ENCODE peak calls at places on chromosomes 13 and 19, in six cellular contexts. One of them, this sample, is unnamed.

GRCh38 chr13:72313546-72313945 is 413.9 kb downstream of the MZT1 start:
- DNase-seq in upper lobe of left lung: no peak
- DNase-seq in HepG2: no peak
- DNase-seq in suprapubic skin: no peak
- DNase-seq in esophagus muscularis mucosa: no peak
- DNase-seq in tibial nerve: no peak
- DNase-seq in this sample: no peak

GRCh38 chr19:11659612-11660011 is 62.3 kb downstream of the ZNF627 start:
- DNase-seq in HepG2: peak
- DNase-seq in esophagus muscularis mucosa: no peak
- DNase-seq in upper lobe of left lung: no peak
- DNase-seq in suprapubic skin: no peak
- DNase-seq in tibial nerve: no peak
- DNase-seq in this sample: no peak

GRCh38 chr13:50365683-50366391 is 350.6 kb downstream of the KCNRG start:
- DNase-seq in HepG2: peak
- DNase-seq in upper lobe of left lung: no peak
- DNase-seq in suprapubic skin: no peak
- DNase-seq in esophagus muscularis mucosa: peak
- DNase-seq in tibial nerve: no peak
- DNase-seq in this sample: no peak

GRCh38 chr13:44396963-44397580 is 23.4 kb downstream of the SERP2 start:
- DNase-seq in upper lobe of left lung: no peak
- DNase-seq in suprapubic skin: no peak
- DNase-seq in esophagus muscularis mucosa: no peak
- DNase-seq in tibial nerve: no peak
- DNase-seq in HepG2: no peak
- DNase-seq in this sample: peak

GRCh38 chr19:38318595-38319142 is 976 bp upstream of the KCNK6 start:
- DNase-seq in HepG2: no peak
- DNase-seq in upper lobe of left lung: no peak
- DNase-seq in esophagus muscularis mucosa: no peak
- DNase-seq in suprapubic skin: no peak
- DNase-seq in tibial nerve: no peak
- DNase-seq in this sample: peak

GRCh38 chr13:106919093-106919492 is 351.2 kb upstream of the ARGLU1 start:
- DNase-seq in upper lobe of left lung: no peak
- DNase-seq in tibial nerve: no peak
- DNase-seq in esophagus muscularis mucosa: no peak
- DNase-seq in suprapubic skin: no peak
- DNase-seq in HepG2: no peak
- DNase-seq in this sample: no peak

GRCh38 chr19:19548915-19549537 is 11.0 kb downstream of the CILP2 start:
- DNase-seq in HepG2: no peak
- DNase-seq in suprapubic skin: no peak
- DNase-seq in upper lobe of left lung: no peak
- DNase-seq in tibial nerve: no peak
- DNase-seq in esophagus muscularis mucosa: no peak
- DNase-seq in this sample: no peak

GRCh38 chr19:32676895-32677359 is 1.3 kb downstream of the RGS9BP start:
- DNase-seq in upper lobe of left lung: no peak
- DNase-seq in esophagus muscularis mucosa: no peak
- DNase-seq in tibial nerve: no peak
- DNase-seq in suprapubic skin: no peak
- DNase-seq in HepG2: no peak
- DNase-seq in this sample: no peak

GRCh38 chr19:55149078-55150003 is at the start of gene TNNT1:
- DNase-seq in suprapubic skin: no peak
- DNase-seq in upper lobe of left lung: peak
- DNase-seq in esophagus muscularis mucosa: no peak
- DNase-seq in tibial nerve: no peak
- DNase-seq in HepG2: no peak
- DNase-seq in this sample: no peak

GRCh38 chr13:89923731-89924130 is 1423.8 kb upstream of the MIR17HG start:
- DNase-seq in tibial nerve: no peak
- DNase-seq in upper lobe of left lung: no peak
- DNase-seq in HepG2: no peak
- DNase-seq in esophagus muscularis mucosa: no peak
- DNase-seq in suprapubic skin: no peak
- DNase-seq in this sample: no peak

GRCh38 chr13:79593611-79594275 is 112.8 kb downstream of the NDFIP2 start:
- DNase-seq in upper lobe of left lung: no peak
- DNase-seq in tibial nerve: no peak
- DNase-seq in HepG2: no peak
- DNase-seq in suprapubic skin: no peak
- DNase-seq in esophagus muscularis mucosa: no peak
- DNase-seq in this sample: no peak

GRCh38 chr19:31548941-31549340 is 199.7 kb upstream of the TSHZ3 start:
- DNase-seq in tibial nerve: no peak
- DNase-seq in HepG2: no peak
- DNase-seq in upper lobe of left lung: no peak
- DNase-seq in esophagus muscularis mucosa: no peak
- DNase-seq in suprapubic skin: no peak
- DNase-seq in this sample: no peak

GRCh38 chr13:28637714-28638355 is 21.1 kb upstream of the POMP start:
- DNase-seq in upper lobe of left lung: no peak
- DNase-seq in suprapubic skin: no peak
- DNase-seq in HepG2: peak
- DNase-seq in tibial nerve: peak
- DNase-seq in esophagus muscularis mucosa: no peak
- DNase-seq in this sample: no peak

GRCh38 chr13:82772802-82773201 is 1109.5 kb downstream of the SLITRK1 start:
- DNase-seq in esophagus muscularis mucosa: no peak
- DNase-seq in suprapubic skin: no peak
- DNase-seq in upper lobe of left lung: no peak
- DNase-seq in HepG2: no peak
- DNase-seq in tibial nerve: no peak
- DNase-seq in this sample: no peak

GRCh38 chr19:40762754-40763153 is 11.8 kb downstream of the SNRPA start:
- DNase-seq in HepG2: no peak
- DNase-seq in upper lobe of left lung: no peak
- DNase-seq in esophagus muscularis mucosa: no peak
- DNase-seq in suprapubic skin: no peak
- DNase-seq in tibial nerve: no peak
- DNase-seq in this sample: no peak

GRCh38 chr13:101916758-101917474 is 464.4 kb downstream of the ITGBL1 start:
- DNase-seq in suprapubic skin: no peak
- DNase-seq in upper lobe of left lung: peak
- DNase-seq in HepG2: no peak
- DNase-seq in tibial nerve: no peak
- DNase-seq in esophagus muscularis mucosa: no peak
- DNase-seq in this sample: no peak

GRCh38 chr13:30654430-30654829 is 36.7 kb downstream of the USPL1 start:
- DNase-seq in suprapubic skin: no peak
- DNase-seq in esophagus muscularis mucosa: no peak
- DNase-seq in HepG2: no peak
- DNase-seq in tibial nerve: no peak
- DNase-seq in upper lobe of left lung: no peak
- DNase-seq in this sample: no peak

GRCh38 chr13:40982772-40983171 is 36.3 kb downstream of the ELF1 start:
- DNase-seq in HepG2: no peak
- DNase-seq in suprapubic skin: no peak
- DNase-seq in esophagus muscularis mucosa: no peak
- DNase-seq in upper lobe of left lung: no peak
- DNase-seq in tibial nerve: peak
- DNase-seq in this sample: no peak

GRCh38 chr19:46678110-46678732 is 17.2 kb upstream of the DACT3 start:
- DNase-seq in HepG2: no peak
- DNase-seq in tibial nerve: no peak
- DNase-seq in esophagus muscularis mucosa: no peak
- DNase-seq in upper lobe of left lung: peak
- DNase-seq in suprapubic skin: no peak
- DNase-seq in this sample: no peak

GRCh38 chr19:34217952-34218817 is 36.2 kb upstream of the GARRE1 start:
- DNase-seq in HepG2: no peak
- DNase-seq in esophagus muscularis mucosa: no peak
- DNase-seq in suprapubic skin: no peak
- DNase-seq in upper lobe of left lung: no peak
- DNase-seq in tibial nerve: peak
- DNase-seq in this sample: no peak

GRCh38 chr19:56837492-56837891 is 3.0 kb downstream of the PEG3 start:
- DNase-seq in HepG2: peak
- DNase-seq in esophagus muscularis mucosa: no peak
- DNase-seq in tibial nerve: peak
- DNase-seq in upper lobe of left lung: peak
- DNase-seq in suprapubic skin: peak
- DNase-seq in this sample: peak

GRCh38 chr19:7992575-7992974 is 12.9 kb downstream of the ELAVL1 start:
- DNase-seq in esophagus muscularis mucosa: no peak
- DNase-seq in tibial nerve: no peak
- DNase-seq in suprapubic skin: no peak
- DNase-seq in upper lobe of left lung: no peak
- DNase-seq in HepG2: no peak
- DNase-seq in this sample: no peak

GRCh38 chr19:1315470-1316166 is 29.9 kb downstream of the EFNA2 start:
- DNase-seq in esophagus muscularis mucosa: no peak
- DNase-seq in upper lobe of left lung: peak
- DNase-seq in HepG2: no peak
- DNase-seq in tibial nerve: no peak
- DNase-seq in suprapubic skin: no peak
- DNase-seq in this sample: peak

GRCh38 chr13:30276178-30276577 is 31.2 kb downstream of the KATNAL1 start:
- DNase-seq in upper lobe of left lung: no peak
- DNase-seq in tibial nerve: no peak
- DNase-seq in suprapubic skin: no peak
- DNase-seq in esophagus muscularis mucosa: no peak
- DNase-seq in HepG2: no peak
- DNase-seq in this sample: no peak

GRCh38 chr19:57350877-57351805 is at the start of gene ZNF304:
- DNase-seq in esophagus muscularis mucosa: peak
- DNase-seq in HepG2: peak
- DNase-seq in tibial nerve: peak
- DNase-seq in upper lobe of left lung: peak
- DNase-seq in suprapubic skin: peak
- DNase-seq in this sample: peak

GRCh38 chr13:37226966-37227365 is 121.5 kb upstream of the CSNK1A1L start:
- DNase-seq in tibial nerve: no peak
- DNase-seq in suprapubic skin: no peak
- DNase-seq in esophagus muscularis mucosa: no peak
- DNase-seq in upper lobe of left lung: no peak
- DNase-seq in HepG2: no peak
- DNase-seq in this sample: no peak

GRCh38 chr19:6516659-6517291 is 14.1 kb upstream of the TNFSF9 start:
- DNase-seq in suprapubic skin: peak
- DNase-seq in esophagus muscularis mucosa: peak
- DNase-seq in HepG2: peak
- DNase-seq in upper lobe of left lung: peak
- DNase-seq in tibial nerve: peak
- DNase-seq in this sample: peak

GRCh38 chr19:3333662-3334061 is 32.7 kb upstream of the NFIC start:
- DNase-seq in upper lobe of left lung: no peak
- DNase-seq in esophagus muscularis mucosa: no peak
- DNase-seq in suprapubic skin: no peak
- DNase-seq in tibial nerve: no peak
- DNase-seq in HepG2: no peak
- DNase-seq in this sample: no peak

GRCh38 chr19:3333020-3333583 is 33.3 kb upstream of the NFIC start:
- DNase-seq in tibial nerve: no peak
- DNase-seq in HepG2: no peak
- DNase-seq in upper lobe of left lung: no peak
- DNase-seq in suprapubic skin: no peak
- DNase-seq in esophagus muscularis mucosa: no peak
- DNase-seq in this sample: no peak

GRCh38 chr19:3336680-3337523 is 29.5 kb upstream of the NFIC start:
- DNase-seq in HepG2: peak
- DNase-seq in upper lobe of left lung: peak
- DNase-seq in tibial nerve: peak
- DNase-seq in suprapubic skin: peak
- DNase-seq in esophagus muscularis mucosa: peak
- DNase-seq in this sample: peak

GRCh38 chr19:3336351-3336679 is 30.1 kb upstream of the NFIC start:
- DNase-seq in upper lobe of left lung: no peak
- DNase-seq in suprapubic skin: no peak
- DNase-seq in tibial nerve: no peak
- DNase-seq in HepG2: no peak
- DNase-seq in esophagus muscularis mucosa: no peak
- DNase-seq in this sample: no peak

GRCh38 chr19:3335431-3336350 is 30.7 kb upstream of the NFIC start:
- DNase-seq in esophagus muscularis mucosa: peak
- DNase-seq in suprapubic skin: peak
- DNase-seq in upper lobe of left lung: no peak
- DNase-seq in HepG2: no peak
- DNase-seq in tibial nerve: peak
- DNase-seq in this sample: peak
- TF ChIP-seq POLR2A in esophagus muscularis mucosa: no peak
- TF ChIP-seq POLR2A in suprapubic skin: no peak
- TF ChIP-seq POLR2A in upper lobe of left lung: no peak
- TF ChIP-seq POLR2A in HepG2: no peak
- TF ChIP-seq POLR2A in tibial nerve: no peak
- TF ChIP-seq POLR2A in this sample: no peak

DNA sequence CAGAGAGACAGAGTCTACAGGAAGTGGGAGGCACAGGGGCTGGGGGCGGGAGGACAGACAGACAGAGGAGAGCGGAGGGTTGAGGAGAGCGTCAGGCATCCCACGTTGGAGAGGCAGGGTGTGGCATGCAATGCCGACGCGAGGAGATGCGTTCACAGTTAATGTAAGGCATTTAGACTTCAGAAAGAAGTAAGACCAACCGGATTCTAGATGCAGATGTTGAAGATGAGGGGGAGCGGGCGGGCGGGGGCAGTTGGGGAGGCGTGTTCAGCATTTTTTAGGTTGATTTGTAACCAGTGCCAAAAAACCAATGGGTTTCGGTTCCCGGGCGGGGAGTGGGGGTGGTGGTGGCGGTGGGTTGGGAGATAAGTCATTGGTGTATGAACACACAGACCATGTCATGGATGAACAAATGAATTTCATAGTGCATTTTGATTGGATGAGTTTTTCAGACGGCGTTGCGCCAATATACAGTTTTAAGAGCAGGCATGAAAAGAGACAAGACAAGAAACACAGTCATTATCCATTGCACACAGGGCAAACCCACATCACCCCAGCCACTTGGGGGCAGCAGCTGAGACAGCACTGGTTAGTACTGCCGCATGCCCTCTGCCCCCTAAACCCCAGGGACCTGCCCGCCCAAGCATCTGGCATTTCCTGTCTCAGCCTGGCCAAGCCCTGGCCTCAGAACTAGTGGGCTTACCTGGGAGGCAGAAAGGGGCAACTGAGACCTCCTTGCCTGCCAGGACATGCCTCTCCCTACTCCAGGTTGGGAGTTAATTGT is 91.3 kb downstream of the IER2 start:
- DNase-seq in esophagus muscularis mucosa: no peak
- DNase-seq in tibial nerve: no peak
- DNase-seq in HepG2: no peak
- DNase-seq in upper lobe of left lung: no peak
- DNase-seq in suprapubic skin: no peak
- DNase-seq in this sample: no peak
- TF ChIP-seq CTCF in esophagus muscularis mucosa: no peak
- TF ChIP-seq CTCF in tibial nerve: no peak
- TF ChIP-seq CTCF in HepG2: peak
- TF ChIP-seq CTCF in upper lobe of left lung: no peak
- TF ChIP-seq CTCF in suprapubic skin: no peak
- TF ChIP-seq CTCF in this sample: no peak

GRCh38 chr19:18428837-18429674 is 8.9 kb downstream of the ISYNA1 start:
- DNase-seq in HepG2: no peak
- DNase-seq in tibial nerve: no peak
- DNase-seq in upper lobe of left lung: peak
- DNase-seq in suprapubic skin: peak
- DNase-seq in esophagus muscularis mucosa: no peak
- DNase-seq in this sample: peak
- TF ChIP-seq EP300 in HepG2: no peak
- TF ChIP-seq EP300 in tibial nerve: no peak
- TF ChIP-seq EP300 in upper lobe of left lung: no peak
- TF ChIP-seq EP300 in suprapubic skin: no peak
- TF ChIP-seq EP300 in esophagus muscularis mucosa: no peak
- TF ChIP-seq EP300 in this sample: no peak

GRCh38 chr13:95243207-95243606 is 58.0 kb downstream of the ABCC4 start:
- DNase-seq in tibial nerve: no peak
- DNase-seq in suprapubic skin: no peak
- DNase-seq in esophagus muscularis mucosa: no peak
- DNase-seq in upper lobe of left lung: no peak
- DNase-seq in HepG2: no peak
- DNase-seq in this sample: no peak
- TF ChIP-seq POLR2A in tibial nerve: no peak
- TF ChIP-seq POLR2A in suprapubic skin: no peak
- TF ChIP-seq POLR2A in esophagus muscularis mucosa: no peak
- TF ChIP-seq POLR2A in upper lobe of left lung: no peak
- TF ChIP-seq POLR2A in HepG2: no peak
- TF ChIP-seq POLR2A in this sample: no peak